ENCODE peak calls at places on chromosome 15, in six cellular contexts. One of them, this sample, is unnamed.

GRCh38 chr15:91182096-91182495 is 82.0 kb downstream of the SV2B start:
- DNase-seq in progenitor cell of endocrine pancreas: no peak
- DNase-seq in fibroblast of mammary gland: no peak
- DNase-seq in A673: no peak
- DNase-seq in fibroblast of the aortic adventitia: no peak
- DNase-seq in cardiac fibroblast: no peak
- DNase-seq in this sample: no peak

GRCh38 chr15:36777941-36778340 is 198.5 kb downstream of the CDIN1 start:
- DNase-seq in progenitor cell of endocrine pancreas: no peak
- DNase-seq in fibroblast of mammary gland: no peak
- DNase-seq in A673: no peak
- DNase-seq in fibroblast of the aortic adventitia: peak; percentile 29
- DNase-seq in cardiac fibroblast: no peak
- DNase-seq in this sample: no peak

GRCh38 chr15:70879386-70879785 is 12.8 kb downstream of the THAP10 start:
- DNase-seq in progenitor cell of endocrine pancreas: no peak
- DNase-seq in fibroblast of mammary gland: peak; percentile 92
- DNase-seq in A673: no peak
- DNase-seq in fibroblast of the aortic adventitia: peak; percentile 91
- DNase-seq in cardiac fibroblast: peak; percentile 79
- DNase-seq in this sample: peak; percentile 95

GRCh38 chr15:70466305-70466704 is 297.1 kb downstream of the UACA start:
- DNase-seq in progenitor cell of endocrine pancreas: no peak
- DNase-seq in fibroblast of mammary gland: no peak
- DNase-seq in A673: no peak
- DNase-seq in fibroblast of the aortic adventitia: no peak
- DNase-seq in cardiac fibroblast: no peak
- DNase-seq in this sample: no peak

GRCh38 chr15:62506217-62506805 is 341.2 kb upstream of the C2CD4B start:
- DNase-seq in progenitor cell of endocrine pancreas: no peak
- DNase-seq in fibroblast of mammary gland: peak; percentile 56
- DNase-seq in A673: peak; percentile 14
- DNase-seq in fibroblast of the aortic adventitia: peak; percentile 93
- DNase-seq in cardiac fibroblast: peak; percentile 62
- DNase-seq in this sample: peak; percentile 59

GRCh38 chr15:92636950-92637481 is 18.6 kb downstream of the FAM174B start:
- DNase-seq in progenitor cell of endocrine pancreas: no peak
- DNase-seq in fibroblast of mammary gland: no peak
- DNase-seq in A673: no peak
- DNase-seq in fibroblast of the aortic adventitia: no peak
- DNase-seq in cardiac fibroblast: no peak
- DNase-seq in this sample: no peak

GRCh38 chr15:75058127-75058905 is 34.9 kb downstream of the PPCDC start:
- DNase-seq in progenitor cell of endocrine pancreas: no peak
- DNase-seq in fibroblast of mammary gland: no peak
- DNase-seq in A673: no peak
- DNase-seq in fibroblast of the aortic adventitia: no peak
- DNase-seq in cardiac fibroblast: no peak
- DNase-seq in this sample: no peak

GRCh38 chr15:41207687-41208448 is 22.7 kb downstream of the EXD1 start:
- DNase-seq in progenitor cell of endocrine pancreas: no peak
- DNase-seq in fibroblast of mammary gland: peak; percentile 70
- DNase-seq in A673: no peak
- DNase-seq in fibroblast of the aortic adventitia: peak; percentile 41
- DNase-seq in cardiac fibroblast: peak; percentile 30
- DNase-seq in this sample: peak; percentile 53

GRCh38 chr15:76059320-76060097 is at the start of gene TMEM266:
- DNase-seq in progenitor cell of endocrine pancreas: peak; percentile 62
- DNase-seq in fibroblast of mammary gland: no peak
- DNase-seq in A673: peak; percentile 74
- DNase-seq in fibroblast of the aortic adventitia: peak; percentile 15
- DNase-seq in cardiac fibroblast: no peak
- DNase-seq in this sample: peak; percentile 16

GRCh38 chr15:80105193-80105984 is 45.9 kb downstream of the ZFAND6 start:
- DNase-seq in progenitor cell of endocrine pancreas: no peak
- DNase-seq in fibroblast of mammary gland: peak; percentile 74
- DNase-seq in A673: no peak
- DNase-seq in fibroblast of the aortic adventitia: peak; percentile 65
- DNase-seq in cardiac fibroblast: peak; percentile 66
- DNase-seq in this sample: peak; percentile 22

GRCh38 chr15:94677202-94677790 is 445.9 kb downstream of the MCTP2 start:
- DNase-seq in progenitor cell of endocrine pancreas: no peak
- DNase-seq in fibroblast of mammary gland: no peak
- DNase-seq in A673: peak; percentile 33
- DNase-seq in fibroblast of the aortic adventitia: no peak
- DNase-seq in cardiac fibroblast: no peak
- DNase-seq in this sample: no peak

GRCh38 chr15:65184305-65184943 is 718 bp downstream of the CLPX start:
- DNase-seq in progenitor cell of endocrine pancreas: peak; percentile 35
- DNase-seq in fibroblast of mammary gland: peak; percentile 52
- DNase-seq in A673: peak; percentile 62
- DNase-seq in fibroblast of the aortic adventitia: peak; percentile 44
- DNase-seq in cardiac fibroblast: peak; percentile 65
- DNase-seq in this sample: peak; percentile 67

DNA sequence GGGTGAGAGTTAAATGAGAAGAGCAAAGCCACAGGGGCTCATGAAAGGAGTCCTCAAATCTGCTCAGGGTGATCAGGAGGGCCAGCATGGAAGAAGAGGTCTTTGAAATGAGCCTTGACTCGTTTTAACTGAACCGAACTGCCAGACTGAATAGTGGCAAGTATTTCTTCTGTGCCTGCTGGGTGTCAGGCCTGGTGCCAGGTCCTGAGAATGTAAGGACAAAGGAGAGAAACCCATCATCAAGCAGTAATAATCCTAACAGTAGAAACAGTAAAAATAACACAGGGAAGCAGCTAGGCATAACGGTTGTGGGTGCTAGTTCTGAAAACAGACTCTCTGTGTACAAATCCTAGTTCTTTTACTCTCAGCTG is 40.4 kb upstream of the SMAD3 start:
- DNase-seq in progenitor cell of endocrine pancreas: no peak
- DNase-seq in fibroblast of mammary gland: no peak
- DNase-seq in A673: peak; percentile 63
- DNase-seq in fibroblast of the aortic adventitia: no peak
- DNase-seq in cardiac fibroblast: no peak
- DNase-seq in this sample: no peak
- TF ChIP-seq CTCF in progenitor cell of endocrine pancreas: no peak
- TF ChIP-seq CTCF in fibroblast of mammary gland: no peak
- TF ChIP-seq CTCF in A673: no peak
- TF ChIP-seq CTCF in fibroblast of the aortic adventitia: no peak
- TF ChIP-seq CTCF in cardiac fibroblast: no peak
- TF ChIP-seq CTCF in this sample: no peak

GRCh38 chr15:63983071-63983711 is 63.1 kb downstream of the DAPK2 start:
- DNase-seq in progenitor cell of endocrine pancreas: no peak
- DNase-seq in fibroblast of mammary gland: no peak
- DNase-seq in A673: no peak
- DNase-seq in fibroblast of the aortic adventitia: no peak
- DNase-seq in cardiac fibroblast: no peak
- DNase-seq in this sample: no peak
- TF ChIP-seq CTCF in progenitor cell of endocrine pancreas: no peak
- TF ChIP-seq CTCF in fibroblast of mammary gland: peak; percentile 8
- TF ChIP-seq CTCF in A673: peak; percentile 27
- TF ChIP-seq CTCF in fibroblast of the aortic adventitia: no peak
- TF ChIP-seq CTCF in cardiac fibroblast: no peak
- TF ChIP-seq CTCF in this sample: no peak

GRCh38 chr15:89496155-89497098 is at the start of gene RHCG:
- DNase-seq in progenitor cell of endocrine pancreas: peak; percentile 56
- DNase-seq in fibroblast of mammary gland: peak; percentile 51
- DNase-seq in A673: peak; percentile 56
- DNase-seq in fibroblast of the aortic adventitia: peak; percentile 25
- DNase-seq in cardiac fibroblast: peak; percentile 58
- DNase-seq in this sample: peak; percentile 52
- TF ChIP-seq CTCF in progenitor cell of endocrine pancreas: peak; percentile 71
- TF ChIP-seq CTCF in fibroblast of mammary gland: peak; percentile 25
- TF ChIP-seq CTCF in A673: peak; percentile 58
- TF ChIP-seq CTCF in fibroblast of the aortic adventitia: peak; percentile 37
- TF ChIP-seq CTCF in cardiac fibroblast: peak; percentile 37
- TF ChIP-seq CTCF in this sample: peak; percentile 24

DNA sequence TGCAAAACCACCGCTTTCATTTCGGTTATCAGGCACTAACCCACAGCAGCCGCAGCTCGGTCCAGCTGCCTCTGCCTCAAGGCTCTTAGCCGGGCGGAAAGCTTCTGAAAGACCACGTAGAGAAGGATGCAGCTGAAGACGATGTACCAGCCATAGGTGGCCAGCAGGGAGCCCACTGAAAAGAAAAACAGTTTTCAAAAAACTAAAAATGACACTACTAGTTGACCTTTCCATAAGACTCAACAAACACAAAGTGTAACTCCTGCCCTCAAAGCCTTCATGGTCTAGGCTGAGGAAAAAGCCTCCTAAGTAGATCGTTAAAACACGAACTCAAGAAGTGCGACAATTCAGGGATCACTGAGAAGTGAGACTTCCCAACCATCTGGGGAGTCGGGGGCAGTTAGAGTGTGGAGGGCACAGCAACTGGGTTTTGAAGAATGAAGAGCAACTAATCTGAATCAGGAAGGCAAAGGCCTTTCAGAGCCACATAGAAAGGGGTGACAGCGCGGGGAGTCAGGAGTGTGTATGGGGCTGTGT is 716 bp downstream of the SELENOS start:
- DNase-seq in progenitor cell of endocrine pancreas: no peak
- DNase-seq in fibroblast of mammary gland: peak; percentile 41
- DNase-seq in A673: peak; percentile 42
- DNase-seq in fibroblast of the aortic adventitia: peak; percentile 51
- DNase-seq in cardiac fibroblast: peak; percentile 57
- DNase-seq in this sample: peak; percentile 51
- TF ChIP-seq CTCF in progenitor cell of endocrine pancreas: peak; percentile 57
- TF ChIP-seq CTCF in fibroblast of mammary gland: peak; percentile 41
- TF ChIP-seq CTCF in A673: peak; percentile 41
- TF ChIP-seq CTCF in fibroblast of the aortic adventitia: peak; percentile 50
- TF ChIP-seq CTCF in cardiac fibroblast: peak; percentile 41
- TF ChIP-seq CTCF in this sample: peak; percentile 38

DNA sequence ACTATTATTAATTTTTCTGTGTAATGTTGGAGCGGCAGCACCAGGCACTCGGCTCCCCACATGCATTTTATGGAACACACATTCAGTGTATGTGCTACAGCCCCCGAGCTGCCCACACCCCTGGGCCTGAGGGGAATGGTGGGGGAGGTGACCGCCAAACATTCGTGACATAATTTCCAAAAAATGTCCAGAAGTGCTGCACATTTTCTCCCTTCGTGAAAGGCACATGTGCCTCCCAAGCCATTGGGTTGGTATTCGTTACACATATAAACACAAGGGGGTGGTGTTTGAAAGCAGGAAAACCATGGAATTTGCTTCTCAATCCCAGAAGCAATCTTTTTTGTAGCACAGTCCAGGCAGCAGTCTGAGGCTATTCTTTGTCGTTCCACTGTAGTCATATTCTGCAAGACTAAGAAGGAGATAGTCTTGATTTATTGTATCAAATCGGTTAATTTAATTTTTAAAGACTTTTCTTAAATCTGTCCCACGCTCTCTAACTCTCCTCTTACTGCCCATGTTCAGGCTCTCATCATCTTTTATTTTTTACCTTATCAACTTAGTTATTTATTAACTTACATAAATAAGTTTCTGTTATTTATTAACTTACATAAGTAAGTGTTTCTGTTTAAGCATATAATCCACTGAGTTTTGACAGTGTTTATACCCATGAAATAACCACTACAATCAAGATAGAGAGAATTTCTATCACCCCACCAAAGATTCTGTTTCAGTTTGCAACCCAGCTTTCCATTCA is 39.2 kb upstream of the POLR2M start:
- DNase-seq in progenitor cell of endocrine pancreas: no peak
- DNase-seq in fibroblast of mammary gland: peak; percentile 73
- DNase-seq in A673: peak; percentile 53
- DNase-seq in fibroblast of the aortic adventitia: peak; percentile 79
- DNase-seq in cardiac fibroblast: peak; percentile 79
- DNase-seq in this sample: peak; percentile 90
- TF ChIP-seq CTCF in progenitor cell of endocrine pancreas: peak; percentile 33
- TF ChIP-seq CTCF in fibroblast of mammary gland: peak; percentile 78
- TF ChIP-seq CTCF in A673: peak; percentile 57
- TF ChIP-seq CTCF in fibroblast of the aortic adventitia: peak; percentile 69
- TF ChIP-seq CTCF in cardiac fibroblast: peak; percentile 50
- TF ChIP-seq CTCF in this sample: peak; percentile 45

GRCh38 chr15:67840747-67841634 is 1.1 kb upstream of the RNU6-1 start:
- DNase-seq in progenitor cell of endocrine pancreas: no peak
- DNase-seq in fibroblast of mammary gland: peak; percentile 54
- DNase-seq in A673: no peak
- DNase-seq in fibroblast of the aortic adventitia: peak; percentile 62
- DNase-seq in cardiac fibroblast: peak; percentile 50
- DNase-seq in this sample: no peak
- TF ChIP-seq CTCF in progenitor cell of endocrine pancreas: no peak
- TF ChIP-seq CTCF in fibroblast of mammary gland: peak; percentile 0
- TF ChIP-seq CTCF in A673: no peak
- TF ChIP-seq CTCF in fibroblast of the aortic adventitia: peak; percentile 15
- TF ChIP-seq CTCF in cardiac fibroblast: no peak
- TF ChIP-seq CTCF in this sample: no peak

DNA sequence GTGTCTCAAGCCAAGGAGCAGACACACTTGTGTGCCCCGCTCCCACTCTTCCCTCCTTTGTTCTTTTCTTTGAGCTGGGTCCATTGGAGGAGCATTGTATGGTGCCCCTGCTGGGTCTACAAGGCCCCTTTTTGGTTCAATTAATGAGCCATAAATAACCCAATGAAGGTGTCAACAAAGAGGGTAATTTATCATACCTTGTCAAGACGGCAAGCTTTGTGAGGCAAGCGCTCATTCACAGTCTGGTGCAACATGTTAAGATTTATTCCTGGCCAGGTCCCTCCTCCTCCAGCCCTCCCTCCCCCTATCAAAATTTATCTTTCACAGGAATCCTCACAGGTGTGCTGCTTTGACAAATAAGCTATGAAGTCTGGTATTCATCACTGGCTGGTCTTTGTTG is 300.1 kb downstream of the RORA start:
- DNase-seq in progenitor cell of endocrine pancreas: no peak
- DNase-seq in fibroblast of mammary gland: no peak
- DNase-seq in A673: peak; percentile 18
- DNase-seq in fibroblast of the aortic adventitia: no peak
- DNase-seq in cardiac fibroblast: no peak
- DNase-seq in this sample: no peak
- TF ChIP-seq CTCF in progenitor cell of endocrine pancreas: no peak
- TF ChIP-seq CTCF in fibroblast of mammary gland: no peak
- TF ChIP-seq CTCF in A673: no peak
- TF ChIP-seq CTCF in fibroblast of the aortic adventitia: no peak
- TF ChIP-seq CTCF in cardiac fibroblast: no peak
- TF ChIP-seq CTCF in this sample: no peak

This sample was measured in foreskin fibroblast.